ENCODE peak calls at places on chromosome 2, in five cellular contexts. S is H7, O is tibial artery, B is anterior cingulate cortex, D is COR-L47. H is an unnamed sample.

GRCh38 chr2:223459328-223459939 is 142.7 kb downstream of the SCG2 start:
- DNase-seq in D (peak; percentile 50), B (no peak), S (no peak), O (no peak), H (no peak)

GRCh38 chr2:200300650-200301314 is 5.7 kb upstream of the SPATS2L start:
- DNase-seq in O (no peak), B (no peak), D (no peak), S (no peak), H (peak; percentile 99)

GRCh38 chr2:15941970-15942710 is 1.8 kb downstream of the MYCN start:
- DNase-seq in O (no peak), D (no peak), S (peak; percentile 79), B (peak; percentile 27), H (no peak)

GRCh38 chr2:16009560-16009959 is 69.2 kb downstream of the MYCN start:
- DNase-seq in B (no peak), S (no peak), O (no peak), D (no peak), H (no peak)

GRCh38 chr2:53829252-53829651 is 30.5 kb downstream of the GPR75 start:
- DNase-seq in O (no peak), B (no peak), D (no peak), S (no peak), H (no peak)

GRCh38 chr2:100832885-100833284 is 12.9 kb downstream of the NPAS2 start:
- DNase-seq in D (no peak), B (no peak), O (no peak), S (no peak), H (no peak)

GRCh38 chr2:37812414-37812813 is 112.7 kb upstream of the RMDN2 start:
- DNase-seq in S (no peak), O (no peak), B (no peak), D (no peak), H (no peak)

GRCh38 chr2:230924470-230925341 is at the start of gene GPR55:
- DNase-seq in S (peak; percentile 90), O (peak; percentile 54), D (no peak), B (no peak), H (no peak)

GRCh38 chr2:240396623-240397541 is 38.6 kb upstream of the GPC1 start:
- DNase-seq in B (no peak), S (peak; percentile 39), D (no peak), O (peak; percentile 41), H (no peak)

GRCh38 chr2:155404433-155405002 is 706.0 kb downstream of the KCNJ3 start:
- DNase-seq in S (no peak), O (no peak), D (no peak), B (no peak), H (no peak)

H was measured in keratinocyte.